ENCODE peak calls at places on chromosomes 13 and 19, in nine cellular contexts. Y is Peyer's patch, A is transverse colon, O is adrenal gland, Z is suprapubic skin, N is breast epithelium, K is uterus, P is body of pancreas, B is heart left ventricle. U is an unnamed sample.

GRCh38 chr13:53001444-53001843 is 27.2 kb upstream of the OLFM4 start:
- DNase-seq in Z (no peak), N (no peak), A (no peak), K (no peak), O (no peak), B (no peak), Y (no peak), P (no peak), U (no peak)

GRCh38 chr19:6354098-6354674 is 7.1 kb upstream of the CLPP start:
- DNase-seq in Y (no peak), B (no peak), Z (no peak), O (no peak), N (no peak), K (no peak), P (no peak), A (no peak), U (no peak)

GRCh38 chr13:107866666-107867623 is 348.4 kb downstream of the LIG4 start:
- DNase-seq in B (no peak), Y (no peak), N (no peak), A (no peak), P (peak; percentile 12), O (no peak), K (no peak), Z (no peak), U (no peak)

GRCh38 chr13:44271915-44272341 is 101.7 kb upstream of the SERP2 start:
- DNase-seq in O (no peak), Z (peak; percentile 65), B (no peak), A (no peak), Y (no peak), N (no peak), K (peak; percentile 68), P (no peak), U (no peak)

GRCh38 chr19:13932911-13933393 is 5.3 kb downstream of the PODNL1 start:
- DNase-seq in P (no peak), O (no peak), K (no peak), B (no peak), N (no peak), Z (no peak), A (no peak), Y (no peak), U (no peak)

GRCh38 chr19:15502264-15502663 is 6.1 kb upstream of the CYP4F22 start:
- DNase-seq in A (no peak), Y (no peak), O (no peak), N (no peak), P (no peak), Z (no peak), B (no peak), K (no peak), U (no peak)

GRCh38 chr13:30466841-30467252 is 1.1 kb upstream of the HMGB1 start:
- DNase-seq in B (no peak), O (no peak), Y (no peak), K (no peak), Z (no peak), P (no peak), N (no peak), A (no peak), U (no peak)

GRCh38 chr19:23482829-23483228 is 87.6 kb upstream of the ZNF91 start:
- DNase-seq in O (no peak), N (no peak), B (no peak), K (no peak), P (no peak), Y (no peak), Z (no peak), A (no peak), U (no peak)

GRCh38 chr13:102569488-102569887 is 27.3 kb upstream of the TPP2 start:
- DNase-seq in K (no peak), B (no peak), N (no peak), Z (no peak), Y (no peak), A (no peak), P (no peak), O (no peak), U (no peak)

GRCh38 chr13:80337011-80337688 is 3.8 kb downstream of the SPRY2 start:
- DNase-seq in N (no peak), Z (no peak), A (peak; percentile 21), K (no peak), B (no peak), P (no peak), O (no peak), Y (no peak), U (no peak)

GRCh38 chr13:44790289-44790688 is 199.0 kb downstream of the NUFIP1 start:
- DNase-seq in B (no peak), Y (no peak), Z (no peak), A (no peak), K (no peak), N (no peak), P (no peak), O (no peak), U (no peak)

GRCh38 chr19:18070181-18070580 is 16.6 kb downstream of the IL12RB1 start:
- DNase-seq in A (no peak), Z (no peak), P (no peak), N (no peak), Y (no peak), O (no peak), K (no peak), B (no peak), U (no peak)

GRCh38 chr13:43363156-43363918 is 340.0 kb downstream of the DNAJC15 start:
- DNase-seq in P (no peak), A (no peak), Z (no peak), O (no peak), B (no peak), K (no peak), N (no peak), Y (no peak), U (no peak)

GRCh38 chr19:39093761-39094160 is 9.6 kb downstream of the ACP7 start:
- DNase-seq in K (no peak), B (no peak), N (no peak), O (no peak), Y (no peak), Z (no peak), P (no peak), A (no peak), U (no peak)

GRCh38 chr19:53311044-53311443 is 22.5 kb upstream of the ZNF845 start:
- DNase-seq in B (no peak), A (no peak), P (no peak), N (no peak), Z (no peak), Y (no peak), O (no peak), K (no peak), U (no peak)

GRCh38 chr13:86907116-86907515 is 764.1 kb upstream of the SLITRK5 start:
- DNase-seq in B (no peak), Y (no peak), P (no peak), Z (no peak), O (no peak), K (no peak), A (no peak), N (no peak), U (no peak)

DNA sequence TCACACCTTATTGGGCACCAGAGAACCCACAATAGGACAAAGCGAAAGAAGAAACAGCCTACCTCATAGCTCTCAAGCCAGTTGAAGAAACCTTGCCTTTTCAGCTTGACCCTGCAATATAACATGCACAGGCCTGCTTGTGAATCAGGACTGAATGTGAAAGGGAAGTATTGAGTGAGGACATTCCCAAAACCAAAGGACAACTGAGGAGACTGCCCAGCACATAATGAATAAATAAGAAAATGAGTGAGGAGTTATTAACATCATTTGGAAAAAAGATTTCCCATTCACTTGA is 15.7 kb upstream of the ZNF544 start:
- DNase-seq in Y (no peak), N (no peak), O (no peak), A (no peak), K (no peak), P (no peak), B (no peak), Z (no peak), U (no peak)
- H3K36me3 ChIP-seq in Y (peaks cover 51% of the 10 kb centered on the region), N (peaks cover 57% of the 10 kb centered on the region), O (no peaks in the 10 kb centered on the region), A (peaks cover 59% of the 10 kb centered on the region), K (no peaks in the 10 kb centered on the region), P (peaks cover 49% of the 10 kb centered on the region), B (peaks cover 64% of the 10 kb centered on the region), Z (peaks cover 58% of the 10 kb centered on the region), U (peaks cover 53% of the 10 kb centered on the region)

GRCh38 chr19:33297401-33298145 is 4.8 kb downstream of the CEBPA start:
- DNase-seq in A (no peak), P (no peak), N (peak; percentile 41), O (no peak), Y (peak; percentile 46), K (peak; percentile 4), B (peak; percentile 49), Z (peak; percentile 66), U (peak; percentile 38)
- H3K4me1 ChIP-seq in A (peaks cover 30% of the 10 kb centered on the region), P (peaks cover 44% of the 10 kb centered on the region), N (peaks cover 25% of the 10 kb centered on the region), O (peaks cover 11% of the 10 kb centered on the region), Y (peaks cover 36% of the 10 kb centered on the region), K (no peaks in the 10 kb centered on the region), B (peaks cover 18% of the 10 kb centered on the region), Z (peaks cover 83% of the 10 kb centered on the region), U (peaks cover 14% of the 10 kb centered on the region)

DNA sequence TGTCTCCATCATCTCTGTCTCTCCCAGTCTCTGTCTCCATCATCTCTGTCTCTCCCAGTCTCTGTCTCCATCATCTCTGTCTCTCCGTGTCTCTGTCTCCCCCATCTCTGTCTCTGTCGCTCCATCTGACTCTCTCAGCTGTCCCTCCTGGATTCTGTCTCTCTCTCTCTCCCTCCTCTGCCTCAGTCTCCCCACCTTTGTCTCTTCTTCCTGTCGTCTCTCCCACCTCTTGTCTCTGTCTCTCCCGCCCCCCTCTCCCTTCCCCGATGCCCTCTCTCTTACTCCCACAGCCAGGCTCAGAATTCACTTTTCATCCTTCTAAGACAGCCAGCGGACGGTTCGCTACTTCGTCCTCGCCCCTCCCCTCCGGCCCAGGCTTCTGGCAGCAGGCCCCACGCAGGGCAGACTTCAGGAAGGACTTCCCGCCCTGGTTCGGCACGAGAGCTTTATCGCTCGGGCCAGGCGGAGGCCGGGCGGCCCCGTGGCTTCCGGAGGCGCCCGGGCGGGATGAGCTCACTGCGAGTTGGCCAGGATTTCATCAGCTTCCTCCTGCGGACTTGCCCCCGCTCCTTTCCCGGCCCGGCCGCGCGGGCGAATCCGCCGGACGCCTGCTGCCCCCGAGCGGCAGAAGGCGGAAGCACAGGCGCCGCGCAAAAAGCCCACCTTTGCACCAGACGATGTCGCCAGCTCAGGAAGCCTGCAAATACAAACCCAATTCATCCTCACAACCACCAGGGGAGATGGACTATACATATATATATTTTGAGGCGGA is 12.4 kb upstream of the CCDC9 start:
- DNase-seq in Z (peak; percentile 94), B (peak; percentile 96), A (peak; percentile 92), K (peak; percentile 94), O (peak; percentile 91), N (peak; percentile 89), Y (peak; percentile 95), P (peak; percentile 89), U (peak; percentile 98)
- TF ChIP-seq POLR2A in Z (no peak), B (peak; percentile 34), A (peak; percentile 39), K (peak; percentile 40), O (no peak), N (no peak), Y (no peak), P (no peak), U (no peak)

DNA sequence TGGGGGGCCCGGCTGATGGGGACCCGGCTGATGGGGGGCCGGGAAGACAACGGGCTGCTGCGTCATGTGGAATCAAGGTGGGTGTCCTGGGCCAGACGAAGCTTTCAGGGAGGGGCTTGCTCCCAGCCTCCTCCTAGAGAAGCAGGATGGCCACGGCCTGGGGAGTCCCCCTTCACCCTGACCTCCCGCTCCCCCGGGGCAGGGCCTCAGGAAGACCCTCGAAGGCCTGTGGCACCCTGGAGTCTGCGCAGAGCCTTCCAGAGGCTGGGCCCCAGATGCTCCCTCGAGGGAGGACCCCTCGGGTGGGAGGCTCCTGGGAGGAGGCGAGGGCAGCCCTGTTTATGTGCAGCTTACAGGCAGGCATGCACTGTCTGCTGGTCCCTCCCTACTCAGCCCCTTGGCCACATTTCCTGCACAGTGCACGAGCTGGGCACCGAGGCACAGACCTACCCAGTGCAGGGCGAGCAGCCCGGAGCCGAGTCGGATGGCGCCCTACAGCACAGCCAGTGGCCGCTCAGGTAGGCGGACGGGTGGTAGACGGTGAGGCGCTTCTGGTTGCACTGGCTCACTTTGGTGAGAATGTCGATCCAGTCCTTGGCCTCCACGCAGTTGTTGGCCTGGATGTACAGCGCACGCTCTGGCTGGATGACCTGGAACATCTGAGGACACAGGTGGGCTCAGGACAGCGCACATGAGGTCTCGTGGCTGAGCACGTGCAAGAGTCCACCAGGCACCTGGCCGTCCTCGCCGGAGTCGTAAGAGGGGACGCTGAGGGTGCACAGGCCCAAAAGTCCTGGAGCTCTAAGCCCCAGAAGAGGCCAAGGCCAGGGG is 22.4 kb upstream of the C13orf46 start:
- DNase-seq in Y (no peak), K (no peak), O (no peak), P (no peak), N (no peak), A (no peak), Z (peak; percentile 62), B (peak; percentile 58), U (peak; percentile 57)
- H3K36me3 ChIP-seq in Y (peaks cover 13% of the 10 kb centered on the region), K (no peaks in the 10 kb centered on the region), O (no peaks in the 10 kb centered on the region), P (no peaks in the 10 kb centered on the region), N (no peaks in the 10 kb centered on the region), A (no peaks in the 10 kb centered on the region), Z (peaks cover 30% of the 10 kb centered on the region), B (no peaks in the 10 kb centered on the region), U (peaks cover 92% of the 10 kb centered on the region)